ENCODE peak calls at places on chromosomes 4 and X, in seven cellular contexts. F, J, B, M, Z, I and H are unnamed samples. For H3K4me1, the result is how much of the 10 kb centered on the place peaks cover.

GRCh38 chrX:11665144-11666040 is at the start of gene ARHGAP6:
- DNase-seq in F (peak), J (peak), B (peak), M (peak), Z (no peak), I (no peak), H (peak)

GRCh38 chrX:119688856-119689455 is 4.0 kb downstream of the SEPTIN6 start:
- DNase-seq in F (no peak), J (no peak), B (no peak), M (no peak), Z (no peak), I (no peak), H (no peak)

GRCh38 chr4:7000421-7001176 is 42.6 kb upstream of the TADA2B start:
- DNase-seq in F (no peak), J (no peak), B (peak), M (peak), Z (no peak), I (no peak), H (no peak)

GRCh38 chrX:16882702-16883486 is 12.7 kb upstream of the RBBP7 start:
- DNase-seq in F (peak), J (peak), B (peak), M (peak), Z (peak), I (peak), H (peak)

GRCh38 chr4:143184217-143184502 is 557 bp upstream of the USP38 start:
- DNase-seq in F (no peak), J (no peak), B (no peak), M (no peak), Z (no peak), I (no peak), H (no peak)

GRCh38 chr4:139324620-139325019 is 22.3 kb upstream of the NDUFC1 start:
- DNase-seq in F (no peak), J (no peak), B (no peak), M (no peak), Z (no peak), I (no peak), H (no peak)

GRCh38 chr4:8290701-8290970 is 21.1 kb downstream of the HTRA3 start:
- DNase-seq in F (no peak), J (no peak), B (peak), M (peak), Z (no peak), I (peak), H (no peak)

GRCh38 chr4:74873545-74874295 is 59.2 kb upstream of the PARM1 start:
- DNase-seq in F (no peak), J (no peak), B (no peak), M (peak), Z (no peak), I (no peak), H (no peak)

GRCh38 chr4:176090115-176090514 is 24.5 kb downstream of the WDR17 start:
- DNase-seq in F (no peak), J (no peak), B (no peak), M (no peak), Z (no peak), I (no peak), H (no peak)

GRCh38 chr4:151144329-151145072 is 45.1 kb downstream of the RPS3A start:
- DNase-seq in F (no peak), J (no peak), B (no peak), M (no peak), Z (no peak), I (no peak), H (no peak)

DNA sequence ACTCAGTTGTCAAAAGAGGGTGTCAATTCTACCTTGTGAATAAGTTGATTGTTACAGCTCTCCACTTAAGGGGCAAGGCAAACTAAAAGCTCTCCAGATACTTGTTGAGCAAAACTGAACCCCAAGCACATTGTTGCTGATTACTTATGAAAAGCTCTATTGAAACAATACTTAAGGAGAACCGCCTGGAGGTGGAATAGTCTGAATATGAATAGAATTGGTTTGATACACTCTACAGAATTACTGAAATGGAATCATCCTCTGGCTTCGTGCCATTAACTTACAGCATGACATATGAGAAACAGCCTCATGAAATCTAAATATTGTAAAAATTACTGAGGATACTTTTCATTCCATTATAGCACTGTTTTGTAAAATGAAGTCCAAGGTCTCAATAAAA is 127.0 kb upstream of the SH3RF1 start:
- DNase-seq in F (no peak), J (peak), B (no peak), M (no peak), Z (no peak), I (no peak), H (no peak)
- H3K27ac ChIP-seq in F (peak), J (peak), B (peak), M (no peak), Z (no peak), I (no peak), H (no peak)

DNA sequence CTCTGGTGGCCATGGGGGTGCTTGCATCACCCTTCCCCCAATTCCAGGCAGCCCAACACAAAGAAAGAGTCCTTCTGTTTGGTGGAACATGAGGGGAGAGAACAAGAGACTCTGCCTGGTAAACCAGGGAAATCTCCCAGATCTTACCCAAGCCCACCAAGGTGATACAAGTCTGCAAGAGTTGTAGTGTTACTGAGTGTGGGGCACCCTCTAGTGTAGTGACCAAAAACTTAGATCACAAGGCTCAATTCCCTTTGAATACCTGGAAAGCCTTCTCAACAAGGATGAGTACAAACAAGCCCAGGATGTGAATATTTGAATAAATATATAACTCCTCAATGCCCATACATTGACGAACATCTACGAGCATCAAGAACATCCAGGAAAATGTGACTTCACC is 64.7 kb downstream of the IL13RA2 start:
- DNase-seq in F (no peak), J (no peak), B (no peak), M (peak), Z (no peak), I (no peak), H (no peak)
- TF ChIP-seq CTCF in F (no peak), J (peak), B (no peak), M (peak), Z (no peak), I (no peak), H (no peak)

GRCh38 chrX:56503941-56504673 is 59.3 kb upstream of the UBQLN2 start:
- DNase-seq in F (no peak), J (peak), B (no peak), M (no peak), Z (no peak), I (no peak), H (no peak)
- H3K4me1 ChIP-seq in F (under half), J (under half), B (under half), M (under half), Z (under half), I (under half), H (under half)

GRCh38 chr4:99832313-99832712 is 15.7 kb downstream of the DAPP1 start:
- DNase-seq in F (no peak), J (no peak), B (no peak), M (no peak), Z (no peak), I (no peak), H (no peak)

GRCh38 chr4:99827857-99828256 is 11.2 kb downstream of the DAPP1 start:
- DNase-seq in F (no peak), J (peak), B (no peak), M (no peak), Z (no peak), I (no peak), H (no peak)

GRCh38 chr4:99826016-99826415 is 9.4 kb downstream of the DAPP1 start:
- DNase-seq in F (no peak), J (peak), B (no peak), M (no peak), Z (no peak), I (no peak), H (no peak)

GRCh38 chr4:99825272-99825671 is 8.6 kb downstream of the DAPP1 start:
- DNase-seq in F (no peak), J (no peak), B (no peak), M (no peak), Z (no peak), I (no peak), H (no peak)

DNA sequence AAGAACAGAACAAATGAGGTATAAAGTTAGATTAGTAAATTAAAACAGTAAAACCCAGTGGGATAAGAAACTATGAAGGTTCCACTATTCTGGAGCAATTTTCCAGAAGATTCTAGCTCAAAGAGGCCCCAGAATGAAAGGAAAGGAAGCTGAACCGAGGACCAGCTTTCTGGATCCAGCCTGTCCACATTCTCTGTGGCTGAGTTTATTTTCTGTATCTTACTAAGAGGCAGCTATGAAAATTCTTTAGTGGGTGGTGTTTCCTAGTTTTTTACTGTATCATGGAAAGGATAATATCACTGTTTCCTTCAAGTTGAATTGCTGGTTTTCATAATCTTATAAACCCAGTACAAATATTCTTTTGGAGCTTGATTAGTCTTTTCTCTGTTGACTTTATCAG is 11.8 kb downstream of the DAPP1 start:
- DNase-seq in F (no peak), J (peak), B (no peak), M (no peak), Z (no peak), I (no peak), H (no peak)
- H3K27ac ChIP-seq in F (no peak), J (peak), B (peak), M (no peak), Z (no peak), I (no peak), H (no peak)